ENCODE peak calls at places on chromosome 19, in eight cellular contexts. V is AG09319, U is progenitor cell of endocrine pancreas, Q is GM23338, H is fibroblast of the aortic adventitia, Y is Peyer's patch, J is WTC11, A is SK-N-SH. X is an unnamed sample.

GRCh38 chr19:55504981-55505380 is 16.7 kb downstream of the SSC5D start:
- DNase-seq in A (no peak), U (no peak), Y (no peak), H (no peak), V (no peak), J (no peak), Q (no peak), X (no peak)

GRCh38 chr19:54469496-54469934 is 3.6 kb downstream of the CDC42EP5 start:
- DNase-seq in V (no peak), J (no peak), A (no peak), H (no peak), U (no peak), Y (no peak), Q (no peak), X (no peak)

GRCh38 chr19:30567535-30568232 is 195.5 kb downstream of the ZNF536 start:
- DNase-seq in J (no peak), A (peak), V (no peak), H (no peak), Y (no peak), U (no peak), Q (no peak), X (no peak)

GRCh38 chr19:46859637-46860124 is 1.1 kb upstream of the ARHGAP35 start:
- DNase-seq in U (no peak), A (peak), Y (no peak), H (no peak), V (no peak), J (no peak), Q (no peak), X (peak)

GRCh38 chr19:56942749-56943148 is 102.2 kb upstream of the PEG3 start:
- DNase-seq in J (no peak), Y (no peak), V (no peak), A (peak), Q (no peak), H (no peak), U (peak), X (no peak)

GRCh38 chr19:15197275-15198005 is 3.4 kb downstream of the NOTCH3 start:
- DNase-seq in Q (no peak), J (no peak), H (no peak), Y (no peak), A (peak), V (no peak), U (no peak), X (no peak)

GRCh38 chr19:30733826-30734550 is 361.8 kb downstream of the ZNF536 start:
- DNase-seq in H (no peak), V (no peak), Y (no peak), A (peak), U (no peak), J (peak), Q (peak), X (no peak)

GRCh38 chr19:45687599-45687998 is 4.2 kb downstream of the SNRPD2 start:
- DNase-seq in V (no peak), Q (no peak), H (no peak), A (no peak), J (no peak), Y (no peak), U (no peak), X (no peak)

GRCh38 chr19:45440873-45441654 is 17.3 kb upstream of the ERCC1 start:
- DNase-seq in Y (no peak), J (no peak), A (no peak), H (no peak), U (no peak), Q (peak), V (no peak), X (peak)

GRCh38 chr19:14112809-14113385 is 4.7 kb downstream of the PRKACA start:
- DNase-seq in Q (peak), J (no peak), U (no peak), Y (no peak), H (peak), A (no peak), V (no peak), X (no peak)

GRCh38 chr19:5002143-5002542 is 33.2 kb downstream of the KDM4B start:
- DNase-seq in J (no peak), H (peak), V (no peak), Q (no peak), Y (no peak), U (no peak), A (no peak), X (peak)

GRCh38 chr19:10205636-10206035 is 10.9 kb upstream of the DNMT1 start:
- DNase-seq in J (no peak), V (no peak), H (no peak), Y (no peak), U (no peak), A (no peak), Q (no peak), X (no peak)

GRCh38 chr19:54548806-54549205 is 24.8 kb upstream of the LILRA2 start:
- DNase-seq in Y (no peak), U (no peak), H (no peak), J (no peak), Q (no peak), A (no peak), V (no peak), X (no peak)

GRCh38 chr19:42253245-42254082 is 1.5 kb downstream of the ERF start:
- DNase-seq in A (peak), Q (peak), Y (peak), V (no peak), H (no peak), J (peak), U (peak), X (peak)

GRCh38 chr19:11736696-11737095 is 2.0 kb downstream of the ZNF823 start:
- DNase-seq in U (no peak), Q (peak), Y (no peak), V (no peak), H (peak), A (peak), J (no peak), X (peak)

GRCh38 chr19:1270168-1270853 is 1.2 kb downstream of the CIRBP start:
- DNase-seq in J (no peak), V (no peak), Y (no peak), H (no peak), A (no peak), U (no peak), Q (peak), X (no peak)

GRCh38 chr19:47225746-47226425 is 5.1 kb downstream of the BBC3 start:
- DNase-seq in H (peak), Y (peak), V (peak), J (peak), A (peak), U (peak), Q (peak), X (peak)

GRCh38 chr19:20969498-20969897 is 46.4 kb downstream of the ZNF85 start:
- DNase-seq in V (no peak), U (no peak), H (no peak), J (no peak), A (no peak), Q (no peak), Y (no peak), X (no peak)

GRCh38 chr19:35555301-35556005 is 8.0 kb downstream of the ATP4A start:
- DNase-seq in Q (peak), J (peak), V (no peak), Y (no peak), H (peak), A (peak), U (no peak), X (no peak)
- TF ChIP-seq CTCF in Q (peak), J (peak), V (peak), Y (no peak), H (peak), A (peak), U (peak), X (peak)

GRCh38 chr19:6717036-6717435 is 3.4 kb downstream of the C3 start:
- DNase-seq in A (no peak), Q (no peak), J (no peak), Y (no peak), U (no peak), V (no peak), H (no peak), X (no peak)
- TF ChIP-seq CTCF in A (peak), Q (peak), J (no peak), Y (no peak), U (peak), V (no peak), H (peak), X (no peak)

DNA sequence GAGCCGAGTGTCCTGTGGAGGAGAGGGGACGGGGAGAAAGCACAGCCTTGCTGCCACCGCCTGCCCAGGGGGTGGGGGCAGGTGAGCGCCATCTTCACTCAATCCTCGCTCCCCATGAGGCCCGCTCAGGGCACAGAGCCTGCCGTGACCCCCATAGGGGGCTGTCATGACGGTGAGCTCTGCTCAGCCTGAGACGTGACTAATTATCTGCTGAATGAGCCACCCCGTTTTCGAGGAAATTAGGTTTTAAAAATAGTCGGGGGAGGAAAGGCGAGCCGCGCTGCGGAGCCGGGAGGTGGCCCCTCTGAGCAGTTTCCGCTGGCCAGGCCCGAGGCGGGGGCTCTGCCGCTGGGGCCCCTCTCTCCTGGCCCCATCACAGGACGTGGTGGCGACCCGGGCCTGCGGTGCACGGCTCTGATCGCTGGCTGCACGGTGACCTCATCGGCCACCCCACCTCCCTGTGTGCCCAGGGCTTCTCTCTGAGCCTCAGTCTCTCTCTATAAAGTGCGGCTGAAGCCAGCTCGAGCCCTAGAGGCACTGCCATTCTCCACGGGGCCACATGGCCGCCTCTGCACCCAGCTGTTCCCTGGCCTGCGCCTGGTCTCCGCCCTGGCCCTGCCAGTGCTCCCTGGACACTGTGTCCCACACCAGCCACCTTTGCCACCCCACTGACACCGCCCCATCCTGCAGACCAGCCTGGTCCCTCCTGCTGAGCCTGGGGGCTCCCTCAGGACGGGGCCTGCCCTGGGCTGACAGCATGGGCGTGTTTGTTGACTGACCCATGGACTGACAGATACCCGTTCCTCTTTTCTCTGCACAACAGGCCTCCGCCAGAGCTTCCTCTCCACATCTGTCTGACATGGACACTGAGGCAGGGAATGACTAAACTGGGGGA is 28.3 kb downstream of the PIP5K1C start:
- DNase-seq in V (no peak), Y (no peak), J (no peak), A (no peak), H (peak), Q (no peak), U (no peak), X (peak)
- TF ChIP-seq CTCF in V (no peak), Y (no peak), J (no peak), A (no peak), H (peak), Q (no peak), U (no peak), X (peak)

GRCh38 chr19:7831452-7831851 is 1.4 kb downstream of the EVI5L start:
- DNase-seq in Q (peak), J (peak), V (no peak), A (no peak), H (peak), U (no peak), Y (no peak), X (no peak)
- TF ChIP-seq CTCF in Q (peak), J (no peak), V (peak), A (peak), H (peak), U (peak), Y (peak), X (peak)

X was measured in HFFc6.